ENCODE peak calls at places on chromosomes 6 and 20, in nine cellular contexts. One of them, this sample, is unnamed.

GRCh38 chr20:48503166-48503815 is 324.5 kb downstream of the PREX1 start:
- DNase-seq in uterus: no peak
- DNase-seq in A549: no peak
- DNase-seq in heart left ventricle: no peak
- DNase-seq in CD4-positive, alpha-beta memory T cell: no peak
- DNase-seq in IMR-90: no peak
- DNase-seq in hepatocyte: no peak
- DNase-seq in fibroblast of lung: no peak
- DNase-seq in CD8-positive, alpha-beta T cell: no peak
- DNase-seq in this sample: no peak

GRCh38 chr20:32539817-32540675 is 45.1 kb downstream of the NOL4L start:
- DNase-seq in uterus: no peak
- DNase-seq in A549: no peak
- DNase-seq in heart left ventricle: no peak
- DNase-seq in CD4-positive, alpha-beta memory T cell: peak
- DNase-seq in IMR-90: no peak
- DNase-seq in hepatocyte: peak
- DNase-seq in fibroblast of lung: no peak
- DNase-seq in CD8-positive, alpha-beta T cell: peak
- DNase-seq in this sample: peak

GRCh38 chr20:17910828-17911294 is 57.7 kb downstream of the SNX5 start:
- DNase-seq in uterus: peak
- DNase-seq in A549: no peak
- DNase-seq in heart left ventricle: peak
- DNase-seq in CD4-positive, alpha-beta memory T cell: no peak
- DNase-seq in IMR-90: peak
- DNase-seq in hepatocyte: peak
- DNase-seq in fibroblast of lung: peak
- DNase-seq in CD8-positive, alpha-beta T cell: no peak
- DNase-seq in this sample: no peak

GRCh38 chr6:169075211-169075621 is 178.4 kb downstream of the THBS2 start:
- DNase-seq in uterus: peak
- DNase-seq in A549: no peak
- DNase-seq in heart left ventricle: peak
- DNase-seq in CD4-positive, alpha-beta memory T cell: no peak
- DNase-seq in IMR-90: peak
- DNase-seq in hepatocyte: peak
- DNase-seq in fibroblast of lung: peak
- DNase-seq in CD8-positive, alpha-beta T cell: no peak
- DNase-seq in this sample: no peak

GRCh38 chr20:14829897-14830296 is 492.5 kb upstream of the FLRT3 start:
- DNase-seq in uterus: no peak
- DNase-seq in A549: no peak
- DNase-seq in heart left ventricle: no peak
- DNase-seq in CD4-positive, alpha-beta memory T cell: no peak
- DNase-seq in IMR-90: no peak
- DNase-seq in hepatocyte: no peak
- DNase-seq in fibroblast of lung: no peak
- DNase-seq in CD8-positive, alpha-beta T cell: no peak
- DNase-seq in this sample: no peak

GRCh38 chr6:78831492-78831891 is 35.9 kb upstream of the IRAK1BP1 start:
- DNase-seq in uterus: no peak
- DNase-seq in A549: no peak
- DNase-seq in heart left ventricle: no peak
- DNase-seq in CD4-positive, alpha-beta memory T cell: no peak
- DNase-seq in IMR-90: peak
- DNase-seq in hepatocyte: peak
- DNase-seq in fibroblast of lung: no peak
- DNase-seq in CD8-positive, alpha-beta T cell: no peak
- DNase-seq in this sample: no peak

GRCh38 chr20:47724398-47724797 is 60.9 kb downstream of the SULF2 start:
- DNase-seq in uterus: no peak
- DNase-seq in A549: no peak
- DNase-seq in heart left ventricle: no peak
- DNase-seq in CD4-positive, alpha-beta memory T cell: no peak
- DNase-seq in IMR-90: no peak
- DNase-seq in hepatocyte: no peak
- DNase-seq in fibroblast of lung: no peak
- DNase-seq in CD8-positive, alpha-beta T cell: no peak
- DNase-seq in this sample: no peak

GRCh38 chr6:73969982-73970960 is 274.3 kb downstream of the CD109 start:
- DNase-seq in uterus: no peak
- DNase-seq in A549: peak
- DNase-seq in heart left ventricle: no peak
- DNase-seq in CD4-positive, alpha-beta memory T cell: no peak
- DNase-seq in IMR-90: peak
- DNase-seq in hepatocyte: peak
- DNase-seq in fibroblast of lung: peak
- DNase-seq in CD8-positive, alpha-beta T cell: no peak
- DNase-seq in this sample: peak

GRCh38 chr6:124795879-124796838 is 166.1 kb upstream of the RNF217 start:
- DNase-seq in uterus: no peak
- DNase-seq in A549: peak
- DNase-seq in heart left ventricle: no peak
- DNase-seq in CD4-positive, alpha-beta memory T cell: no peak
- DNase-seq in IMR-90: peak
- DNase-seq in hepatocyte: peak
- DNase-seq in fibroblast of lung: peak
- DNase-seq in CD8-positive, alpha-beta T cell: no peak
- DNase-seq in this sample: peak

GRCh38 chr20:46625875-46626373 is 25.3 kb downstream of the SLC13A3 start:
- DNase-seq in uterus: no peak
- DNase-seq in A549: no peak
- DNase-seq in heart left ventricle: no peak
- DNase-seq in CD4-positive, alpha-beta memory T cell: no peak
- DNase-seq in IMR-90: no peak
- DNase-seq in hepatocyte: no peak
- DNase-seq in fibroblast of lung: no peak
- DNase-seq in CD8-positive, alpha-beta T cell: no peak
- DNase-seq in this sample: no peak

GRCh38 chr6:27836783-27837635 is 75.2 kb downstream of the OR2B2 start:
- DNase-seq in uterus: peak
- DNase-seq in A549: peak
- DNase-seq in heart left ventricle: peak
- DNase-seq in CD4-positive, alpha-beta memory T cell: peak
- DNase-seq in IMR-90: peak
- DNase-seq in hepatocyte: peak
- DNase-seq in fibroblast of lung: peak
- DNase-seq in CD8-positive, alpha-beta T cell: peak
- DNase-seq in this sample: peak

GRCh38 chr6:165987483-165988305 is 180.0 kb downstream of the TBXT start:
- DNase-seq in uterus: peak
- DNase-seq in A549: peak
- DNase-seq in heart left ventricle: peak
- DNase-seq in CD4-positive, alpha-beta memory T cell: no peak
- DNase-seq in IMR-90: peak
- DNase-seq in hepatocyte: peak
- DNase-seq in fibroblast of lung: peak
- DNase-seq in CD8-positive, alpha-beta T cell: no peak
- DNase-seq in this sample: peak

GRCh38 chr6:139242457-139243240 is 49.1 kb downstream of the TXLNB start:
- DNase-seq in uterus: no peak
- DNase-seq in A549: no peak
- DNase-seq in heart left ventricle: no peak
- DNase-seq in CD4-positive, alpha-beta memory T cell: no peak
- DNase-seq in IMR-90: no peak
- DNase-seq in hepatocyte: no peak
- DNase-seq in fibroblast of lung: no peak
- DNase-seq in CD8-positive, alpha-beta T cell: no peak
- DNase-seq in this sample: no peak

GRCh38 chr6:139236105-139236504 is 55.7 kb downstream of the TXLNB start:
- DNase-seq in uterus: no peak
- DNase-seq in A549: no peak
- DNase-seq in heart left ventricle: no peak
- DNase-seq in CD4-positive, alpha-beta memory T cell: no peak
- DNase-seq in IMR-90: no peak
- DNase-seq in hepatocyte: no peak
- DNase-seq in fibroblast of lung: no peak
- DNase-seq in CD8-positive, alpha-beta T cell: no peak
- DNase-seq in this sample: no peak

GRCh38 chr6:139240161-139241010 is 51.4 kb downstream of the TXLNB start:
- DNase-seq in uterus: no peak
- DNase-seq in A549: no peak
- DNase-seq in heart left ventricle: no peak
- DNase-seq in CD4-positive, alpha-beta memory T cell: no peak
- DNase-seq in IMR-90: peak
- DNase-seq in hepatocyte: peak
- DNase-seq in fibroblast of lung: peak
- DNase-seq in CD8-positive, alpha-beta T cell: no peak
- DNase-seq in this sample: no peak

GRCh38 chr6:139235666-139236065 is 56.1 kb downstream of the TXLNB start:
- DNase-seq in uterus: no peak
- DNase-seq in A549: no peak
- DNase-seq in heart left ventricle: no peak
- DNase-seq in CD4-positive, alpha-beta memory T cell: no peak
- DNase-seq in IMR-90: no peak
- DNase-seq in hepatocyte: no peak
- DNase-seq in fibroblast of lung: no peak
- DNase-seq in CD8-positive, alpha-beta T cell: no peak
- DNase-seq in this sample: no peak

DNA sequence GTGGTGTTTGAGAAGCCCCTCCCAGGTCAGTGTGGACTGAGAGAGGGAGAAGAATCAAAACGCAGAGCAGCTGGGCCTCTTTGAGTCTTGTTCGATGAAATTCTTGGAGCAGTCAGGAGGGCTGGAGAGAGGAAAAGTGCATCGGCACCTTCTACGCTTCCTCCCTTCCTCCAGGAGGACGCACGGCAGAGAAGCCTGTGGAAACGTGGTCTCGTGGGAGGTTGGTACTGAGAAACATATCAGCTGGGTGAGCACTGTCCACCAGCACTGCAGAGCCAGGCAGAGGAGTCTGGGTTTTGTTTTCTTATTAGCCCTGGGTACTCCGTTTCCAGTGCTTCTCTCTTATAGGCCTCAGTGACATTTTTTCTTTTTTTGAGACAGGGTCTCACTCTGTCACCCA is 52.7 kb downstream of the TXLNB start:
- DNase-seq in uterus: peak
- DNase-seq in A549: no peak
- DNase-seq in heart left ventricle: no peak
- DNase-seq in CD4-positive, alpha-beta memory T cell: no peak
- DNase-seq in IMR-90: no peak
- DNase-seq in hepatocyte: no peak
- DNase-seq in fibroblast of lung: peak
- DNase-seq in CD8-positive, alpha-beta T cell: no peak
- DNase-seq in this sample: no peak
- H3K27ac ChIP-seq in uterus: peak
- H3K27ac ChIP-seq in A549: no peak
- H3K27ac ChIP-seq in heart left ventricle: peak
- H3K27ac ChIP-seq in CD4-positive, alpha-beta memory T cell: no peak
- H3K27ac ChIP-seq in IMR-90: no peak
- H3K27ac ChIP-seq in hepatocyte: no peak
- H3K27ac ChIP-seq in fibroblast of lung: no peak
- H3K27ac ChIP-seq in CD8-positive, alpha-beta T cell: no peak
- H3K27ac ChIP-seq in this sample: no peak

DNA sequence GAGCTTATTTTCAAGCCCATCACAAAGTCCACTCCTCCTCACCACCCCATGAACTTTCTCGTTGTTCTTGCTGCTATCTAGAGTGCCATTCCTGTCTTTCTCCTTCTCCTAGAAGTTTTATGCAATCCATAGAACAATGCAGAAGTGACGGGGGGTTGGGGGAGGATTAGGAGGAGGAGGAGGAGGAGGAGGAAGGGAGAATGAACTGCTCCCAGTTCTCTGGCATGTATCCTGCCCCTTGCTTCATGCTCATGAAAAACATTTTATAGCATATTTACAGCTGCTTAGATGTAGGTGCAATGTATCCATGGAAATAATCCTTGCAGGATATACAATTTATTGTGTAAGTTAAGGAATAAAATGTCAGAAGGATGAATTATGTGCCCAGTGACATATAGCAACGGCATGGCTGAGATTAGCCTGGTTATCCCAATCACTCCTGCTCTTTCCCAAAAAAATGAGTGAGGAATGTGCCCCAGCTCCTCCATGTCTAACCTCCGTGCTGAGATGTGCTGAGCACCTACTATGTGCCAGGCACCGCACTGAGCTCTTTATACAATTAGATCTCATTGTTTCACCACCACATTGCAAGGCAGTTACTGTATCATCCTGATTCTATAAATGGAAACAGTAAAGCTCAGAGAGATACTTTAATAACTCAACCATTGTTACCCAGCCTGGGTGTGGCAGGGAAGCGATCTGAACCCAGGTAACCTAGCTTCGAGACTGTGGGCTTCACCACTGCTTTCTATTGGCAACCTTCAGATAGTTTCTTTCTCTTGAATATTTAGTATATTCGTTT is 41.6 kb upstream of the TFAP2C start:
- DNase-seq in uterus: no peak
- DNase-seq in A549: peak
- DNase-seq in heart left ventricle: no peak
- DNase-seq in CD4-positive, alpha-beta memory T cell: no peak
- DNase-seq in IMR-90: no peak
- DNase-seq in hepatocyte: no peak
- DNase-seq in fibroblast of lung: no peak
- DNase-seq in CD8-positive, alpha-beta T cell: no peak
- DNase-seq in this sample: no peak
- H3K27ac ChIP-seq in uterus: no peak
- H3K27ac ChIP-seq in A549: peak
- H3K27ac ChIP-seq in heart left ventricle: no peak
- H3K27ac ChIP-seq in CD4-positive, alpha-beta memory T cell: no peak
- H3K27ac ChIP-seq in IMR-90: no peak
- H3K27ac ChIP-seq in hepatocyte: no peak
- H3K27ac ChIP-seq in fibroblast of lung: no peak
- H3K27ac ChIP-seq in CD8-positive, alpha-beta T cell: no peak
- H3K27ac ChIP-seq in this sample: no peak

DNA sequence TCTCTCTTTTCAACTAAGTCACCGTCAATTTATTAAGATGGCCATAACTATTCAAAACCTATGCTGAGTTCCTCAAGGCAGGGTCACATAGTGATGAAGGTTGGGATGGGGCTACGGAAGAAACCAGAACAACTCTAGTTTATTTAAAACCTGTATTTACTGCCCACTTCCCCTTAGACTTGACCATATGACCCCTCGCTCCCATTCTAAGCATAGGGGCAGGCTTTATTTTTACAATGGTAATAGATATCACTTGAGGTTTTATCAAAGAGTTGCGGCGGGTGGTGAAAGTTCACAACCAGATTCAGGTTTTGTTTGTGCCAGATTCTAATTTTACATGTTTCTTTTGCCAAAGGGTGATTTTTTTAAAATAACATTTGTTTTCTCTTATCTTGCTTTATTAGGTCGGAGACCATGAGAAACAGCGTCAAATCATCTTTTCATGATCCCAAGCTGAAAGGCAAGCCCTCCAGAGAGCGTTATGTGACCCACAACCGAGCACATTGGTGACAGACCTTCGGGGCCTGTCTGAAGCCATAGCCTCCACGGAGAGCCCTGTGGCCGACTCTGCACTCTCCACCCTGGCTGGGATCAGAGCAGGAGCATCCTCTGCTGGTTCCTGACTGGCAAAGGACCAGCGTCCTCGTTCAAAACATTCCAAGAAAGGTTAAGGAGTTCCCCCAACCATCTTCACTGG is 5.5 kb downstream of the EDN1 start:
- DNase-seq in uterus: no peak
- DNase-seq in A549: peak
- DNase-seq in heart left ventricle: no peak
- DNase-seq in CD4-positive, alpha-beta memory T cell: no peak
- DNase-seq in IMR-90: no peak
- DNase-seq in hepatocyte: no peak
- DNase-seq in fibroblast of lung: no peak
- DNase-seq in CD8-positive, alpha-beta T cell: no peak
- DNase-seq in this sample: peak
- H3K27ac ChIP-seq in uterus: no peak
- H3K27ac ChIP-seq in A549: peak
- H3K27ac ChIP-seq in heart left ventricle: no peak
- H3K27ac ChIP-seq in CD4-positive, alpha-beta memory T cell: no peak
- H3K27ac ChIP-seq in IMR-90: peak
- H3K27ac ChIP-seq in hepatocyte: peak
- H3K27ac ChIP-seq in fibroblast of lung: peak
- H3K27ac ChIP-seq in CD8-positive, alpha-beta T cell: no peak
- H3K27ac ChIP-seq in this sample: no peak

GRCh38 chr20:54115172-54115854 is 44.9 kb upstream of the BCAS1 start:
- DNase-seq in uterus: peak
- DNase-seq in A549: peak
- DNase-seq in heart left ventricle: no peak
- DNase-seq in CD4-positive, alpha-beta memory T cell: no peak
- DNase-seq in IMR-90: peak
- DNase-seq in hepatocyte: peak
- DNase-seq in fibroblast of lung: peak
- DNase-seq in CD8-positive, alpha-beta T cell: no peak
- DNase-seq in this sample: no peak
- H3K27ac ChIP-seq in uterus: no peak
- H3K27ac ChIP-seq in A549: peak
- H3K27ac ChIP-seq in heart left ventricle: no peak
- H3K27ac ChIP-seq in CD4-positive, alpha-beta memory T cell: no peak
- H3K27ac ChIP-seq in IMR-90: peak
- H3K27ac ChIP-seq in hepatocyte: peak
- H3K27ac ChIP-seq in fibroblast of lung: no peak
- H3K27ac ChIP-seq in CD8-positive, alpha-beta T cell: no peak
- H3K27ac ChIP-seq in this sample: no peak

This sample was measured in endodermal cell.